ENCODE peak calls at places on chromosomes 12 and 14, in six cellular contexts. O, S, C, W, L and K are unnamed samples.
A peak's percentile ranks its signal among the peaks of the same experiment; 100 is the strongest.

GRCh38 chr14:99596071-99596627 is 7.9 kb downstream of the CCDC85C start:
- DNase-seq in S (no peak), C (no peak), W (no peak), O (no peak), L (peak; percentile 73), K (no peak)

GRCh38 chr14:76997257-76997970 is 31.1 kb downstream of the IRF2BPL start:
- DNase-seq in W (no peak), S (no peak), C (no peak), L (no peak), O (no peak), K (no peak)

GRCh38 chr14:58646479-58646878 is 8.7 kb downstream of the DACT1 start:
- DNase-seq in C (no peak), S (no peak), L (no peak), O (no peak), W (no peak), K (no peak)

GRCh38 chr12:64273527-64274403 is 51.7 kb upstream of the KICS2 start:
- DNase-seq in O (peak; percentile 8), W (peak; percentile 82), S (no peak), L (no peak), C (peak; percentile 46), K (peak; percentile 6)

GRCh38 chr12:132771126-132771838 is 9.7 kb upstream of the ANKLE2 start:
- DNase-seq in S (no peak), W (no peak), C (peak; percentile 74), O (no peak), L (no peak), K (no peak)

GRCh38 chr12:65536876-65537661 is 258.6 kb downstream of the MSRB3 start:
- DNase-seq in S (no peak), W (no peak), O (peak; percentile 80), C (no peak), L (no peak), K (no peak)

GRCh38 chr14:89549381-89550102 is 132.5 kb upstream of the FOXN3 start:
- DNase-seq in L (no peak), C (no peak), W (peak; percentile 30), S (no peak), O (peak; percentile 87), K (no peak)

GRCh38 chr14:102986810-102987579 is 64.5 kb downstream of the AMN start:
- DNase-seq in O (peak; percentile 87), C (no peak), W (no peak), S (no peak), L (no peak), K (peak; percentile 6)

GRCh38 chr12:57270966-57271470 is 20.0 kb upstream of the STAC3 start:
- DNase-seq in W (peak; percentile 73), O (no peak), S (no peak), L (no peak), C (no peak), K (peak; percentile 12)

GRCh38 chr12:122980192-122981035 is at the start of gene ARL6IP4:
- DNase-seq in L (peak; percentile 83), S (peak; percentile 75), C (peak; percentile 75), W (peak; percentile 79), O (peak; percentile 58), K (no peak)

GRCh38 chr14:56212541-56212940 is 94.3 kb downstream of the PELI2 start:
- DNase-seq in C (no peak), O (no peak), L (no peak), W (no peak), S (no peak), K (no peak)

GRCh38 chr12:112148031-112148513 is 22.7 kb downstream of the TRAFD1 start:
- DNase-seq in L (no peak), O (peak; percentile 27), C (no peak), S (no peak), W (no peak), K (no peak)

GRCh38 chr12:26636710-26637328 is 196.2 kb downstream of the ITPR2 start:
- DNase-seq in L (no peak), C (no peak), O (no peak), S (no peak), W (no peak), K (peak; percentile 78)